ENCODE peak calls at places on chromosome 5, in four cellular contexts. E is heart left ventricle, M is transverse colon, I is mammary epithelial cell. T is an unnamed sample.

GRCh38 chr5:171755354-171755821 is 30.2 kb upstream of the SMIM23 start:
- DNase-seq in E (no peak), M (no peak), I (no peak), T (no peak)

GRCh38 chr5:141779642-141780041 is 97.6 kb upstream of the ARAP3 start:
- DNase-seq in E (peak; percentile 67), M (no peak), I (peak; percentile 69), T (no peak)

GRCh38 chr5:34484591-34485228 is 171.4 kb upstream of the RAI14 start:
- DNase-seq in E (no peak), M (no peak), I (no peak), T (no peak)

GRCh38 chr5:160312139-160312959 is at the start of gene CCNJL:
- DNase-seq in E (peak; percentile 66), M (peak; percentile 57), I (peak; percentile 64), T (no peak)

GRCh38 chr5:83846601-83847000 is 125.9 kb upstream of the HAPLN1 start:
- DNase-seq in E (no peak), M (no peak), I (no peak), T (no peak)

GRCh38 chr5:96588551-96588950 is 73.6 kb upstream of the CAST start:
- DNase-seq in E (no peak), M (no peak), I (no peak), T (no peak)

GRCh38 chr5:73296772-73297171 is 123.8 kb downstream of the TMEM174 start:
- DNase-seq in E (no peak), M (no peak), I (peak; percentile 51), T (no peak)

GRCh38 chr5:144368556-144368955 is 197.9 kb downstream of the KCTD16 start:
- DNase-seq in E (no peak), M (no peak), I (peak; percentile 3), T (no peak)

GRCh38 chr5:38284378-38284777 is 26.0 kb downstream of the EGFLAM start:
- DNase-seq in E (no peak), M (no peak), I (no peak), T (no peak)

GRCh38 chr5:60841361-60841760 is 2.7 kb downstream of the ELOVL7 start:
- DNase-seq in E (no peak), M (no peak), I (no peak), T (no peak)

GRCh38 chr5:91166040-91166807 is 216.9 kb downstream of the ARRDC3 start:
- DNase-seq in E (no peak), M (no peak), I (no peak), T (no peak)

GRCh38 chr5:78984020-78984610 is 995 bp downstream of the ARSB start:
- DNase-seq in E (no peak), M (no peak), I (no peak), T (no peak)

GRCh38 chr5:85375525-85375924 is 990.8 kb upstream of the EDIL3 start:
- DNase-seq in E (no peak), M (no peak), I (no peak), T (no peak)

GRCh38 chr5:132962429-132962928 is 955 bp downstream of the AFF4 start:
- DNase-seq in E (peak; percentile 29), M (peak; percentile 32), I (peak; percentile 69), T (no peak)

GRCh38 chr5:32390819-32391591 is 53.5 kb downstream of the ZFR start:
- DNase-seq in E (no peak), M (no peak), I (peak; percentile 88), T (no peak)

GRCh38 chr5:62059960-62060359 is 246.0 kb upstream of the KIF2A start:
- DNase-seq in E (no peak), M (no peak), I (peak; percentile 68), T (no peak)

GRCh38 chr5:145855842-145856267 is 17.0 kb downstream of the GRXCR2 start:
- DNase-seq in E (no peak), M (no peak), I (peak; percentile 13), T (no peak)

GRCh38 chr5:138032028-138032571 is 779 bp downstream of the FAM13B start:
- DNase-seq in E (peak; percentile 67), M (peak; percentile 68), I (peak; percentile 56), T (peak; percentile 56)

GRCh38 chr5:117486879-117487391 is 912.3 kb upstream of the SEMA6A start:
- DNase-seq in E (no peak), M (peak; percentile 9), I (no peak), T (no peak)

GRCh38 chr5:129541648-129542251 is 81.7 kb downstream of the ADAMTS19 start:
- DNase-seq in E (no peak), M (no peak), I (peak; percentile 23), T (no peak)

GRCh38 chr5:90529939-90530677 is 724 bp upstream of the LYSMD3 start:
- DNase-seq in E (peak; percentile 67), M (peak; percentile 69), I (peak; percentile 74), T (no peak)

GRCh38 chr5:150512368-150512747 is 4.4 kb downstream of the NDST1 start:
- DNase-seq in E (no peak), M (peak; percentile 52), I (no peak), T (no peak)

GRCh38 chr5:54533541-54534179 is 16.1 kb downstream of the SNX18 start:
- DNase-seq in E (peak; percentile 50), M (no peak), I (no peak), T (no peak)
- H3K4me3 ChIP-seq in E (peak overlapping the region; percentile 10), M (no peak overlapping the region), I (no peak overlapping the region), T (no peak overlapping the region)

GRCh38 chr5:168910874-168911273 is 331.7 kb upstream of the PANK3 start:
- DNase-seq in E (no peak), M (no peak), I (no peak), T (no peak)
- TF ChIP-seq CTCF in E (no peak), M (no peak), I (no peak), T (no peak)

DNA sequence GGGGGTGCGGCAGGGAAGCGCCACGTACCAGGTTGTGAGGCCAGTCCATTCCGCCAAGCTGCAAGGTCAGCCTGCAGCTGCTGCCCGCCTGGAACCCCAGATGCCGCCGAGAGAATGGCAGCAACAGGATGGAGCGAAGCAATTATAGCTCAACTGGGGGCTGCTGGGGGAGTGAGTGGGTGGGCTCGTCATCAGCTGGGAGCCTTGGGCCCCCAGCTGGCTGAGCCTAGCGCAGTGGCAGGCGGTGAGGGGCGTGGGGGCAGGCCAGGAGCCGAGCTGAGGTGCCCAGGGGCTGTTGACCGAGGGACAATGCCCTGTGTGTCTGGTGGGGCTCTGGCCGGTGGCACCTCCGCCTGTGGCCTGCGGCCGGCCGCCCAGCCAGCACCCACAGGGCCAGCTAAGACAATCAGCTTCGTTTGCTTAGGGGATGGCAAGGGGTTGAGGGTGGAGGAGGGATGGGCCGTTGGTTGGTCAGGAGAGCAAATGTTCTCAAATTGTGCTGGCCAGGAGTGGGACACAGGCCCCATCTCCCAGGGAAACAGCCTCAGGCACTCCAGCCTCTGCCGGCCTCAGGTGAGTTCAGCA is at the start of gene IL17B:
- DNase-seq in E (no peak), M (no peak), I (no peak), T (no peak)
- H3K27ac ChIP-seq in E (no peak within 1 kb of the TSS), M (peak within 1 kb of the TSS; percentile 87), I (no peak within 1 kb of the TSS), T (peak within 1 kb of the TSS; percentile 20)

GRCh38 chr5:53578854-53579253 is 18.4 kb downstream of the NDUFS4 start:
- DNase-seq in E (no peak), M (no peak), I (no peak), T (no peak)
- H3K4me3 ChIP-seq in E (no peak overlapping the region), M (no peak overlapping the region), I (no peak overlapping the region), T (no peak overlapping the region)

GRCh38 chr5:174327317-174327864 is 281.9 kb downstream of the NSG2 start:
- DNase-seq in E (peak; percentile 29), M (peak; percentile 48), I (peak; percentile 56), T (peak; percentile 58)
- TF ChIP-seq CTCF in E (peak; percentile 72), M (peak; percentile 43), I (peak; percentile 90), T (peak; percentile 68)

GRCh38 chr5:57692582-57693487 is 210.2 kb upstream of the ACTBL2 start:
- DNase-seq in E (peak; percentile 66), M (peak; percentile 14), I (peak; percentile 98), T (peak; percentile 60)
- H3K27ac ChIP-seq in E (peak overlapping the region; percentile 58), M (peak overlapping the region; percentile 24), I (peak overlapping the region; percentile 90), T (peak overlapping the region; percentile 58)

DNA sequence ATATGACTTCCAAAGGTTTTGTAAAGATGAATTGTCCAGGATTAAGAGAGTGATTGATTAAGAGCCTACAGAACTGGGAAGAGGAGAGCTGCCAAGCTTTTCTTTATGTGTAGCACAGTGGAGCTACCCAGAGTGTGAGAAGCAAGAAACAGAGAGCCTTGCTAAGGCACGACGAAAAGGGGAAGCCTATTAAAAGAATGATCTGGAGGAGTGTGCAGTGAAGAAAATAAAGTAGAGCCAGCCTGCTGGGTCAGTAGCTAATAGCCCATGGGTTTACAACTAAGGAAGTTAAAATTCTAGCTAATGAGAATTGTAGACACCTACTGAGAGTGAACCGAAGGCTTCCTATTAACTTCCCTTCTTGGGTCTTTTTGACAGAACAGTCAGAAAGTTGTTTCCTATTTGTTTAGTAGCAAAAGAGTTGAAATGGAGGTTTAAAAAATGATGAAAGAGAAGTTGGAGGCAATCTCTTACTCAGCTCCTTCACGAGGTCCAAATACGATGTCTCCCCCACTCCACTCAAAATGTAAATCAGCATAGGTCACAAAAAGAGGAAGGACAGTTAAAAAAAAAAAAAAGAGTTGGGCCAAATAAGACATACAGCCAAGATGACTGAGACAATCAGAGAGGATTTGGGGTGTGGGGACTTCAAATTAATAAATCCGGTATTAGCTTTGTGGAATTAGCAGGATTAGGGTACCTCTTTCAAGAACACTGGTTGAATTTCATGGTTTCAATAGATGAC is 902 bp upstream of the PRR16 start:
- DNase-seq in E (no peak), M (no peak), I (no peak), T (no peak)
- H3K4me3 ChIP-seq in E (peak overlapping the region; percentile 83), M (no peak overlapping the region), I (no peak overlapping the region), T (peak overlapping the region; percentile 65)

DNA sequence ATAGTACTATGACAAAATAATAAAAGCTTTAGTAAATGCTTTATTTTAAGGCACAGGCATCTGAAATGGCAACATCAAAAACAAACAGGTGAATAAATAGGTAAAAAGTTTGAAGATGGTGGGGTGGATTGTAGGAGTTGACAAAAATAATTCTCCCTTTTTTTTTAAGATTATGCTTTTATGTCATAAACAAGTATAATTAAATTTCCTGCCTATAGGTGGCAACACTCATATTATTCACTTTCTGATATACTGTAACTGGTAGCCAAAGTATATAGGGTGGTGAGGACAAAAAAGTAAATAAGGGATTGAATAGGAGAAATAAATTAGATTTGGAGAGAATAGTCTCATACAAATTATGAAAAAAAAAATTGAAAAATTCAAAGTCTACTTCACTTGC is 120.0 kb upstream of the ACOT12 start:
- DNase-seq in E (no peak), M (no peak), I (no peak), T (no peak)
- TF ChIP-seq CTCF in E (peak; percentile 28), M (peak; percentile 14), I (peak; percentile 29), T (no peak)

GRCh38 chr5:178504340-178504960 is 85.7 kb downstream of the COL23A1 start:
- DNase-seq in E (no peak), M (no peak), I (no peak), T (no peak)
- H3K27ac ChIP-seq in E (no peak overlapping the region), M (no peak overlapping the region), I (no peak overlapping the region), T (no peak overlapping the region)

T was measured in dorsolateral prefrontal cortex.